ENCODE peak calls at places on chromosomes 2 and 18, in eight cellular contexts. S is upper lobe of left lung, V is HepG2, R is GM23338, X is Panc1, M is HCT116, N is GM12878, Q is K562. L is an unnamed sample.
A peak's percentile ranks its signal among the peaks of the same experiment; 100 is the strongest.

GRCh38 chr2:75523313-75524275 is 37.1 kb downstream of the EVA1A start:
- ATAC-seq in R (no peak), V (peak; percentile 78), X (no peak), Q (no peak), M (peak; percentile 90), N (peak; percentile 94), S (no peak), L (no peak)

GRCh38 chr2:160208662-160209229 is 8.7 kb upstream of the ITGB6 start:
- ATAC-seq in S (no peak), R (peak; percentile 16), X (no peak), V (no peak), M (no peak), Q (no peak), N (no peak), L (no peak)

GRCh38 chr18:12334280-12335262 is 26.5 kb downstream of the TUBB6 start:
- ATAC-seq in V (no peak), Q (peak; percentile 30), M (no peak), S (no peak), X (no peak), R (peak; percentile 28), N (no peak), L (no peak)

GRCh38 chr2:191036365-191036764 is 22.4 kb upstream of the STAT1 start:
- ATAC-seq in N (no peak), V (no peak), R (no peak), Q (no peak), M (no peak), X (no peak), S (peak; percentile 46), L (no peak)

GRCh38 chr18:7616661-7617060 is 49.5 kb downstream of the PTPRM start:
- ATAC-seq in R (no peak), N (no peak), M (no peak), S (no peak), X (no peak), V (peak; percentile 46), Q (no peak), L (no peak)

GRCh38 chr18:10062292-10062940 is 148.6 kb downstream of the VAPA start:
- ATAC-seq in S (no peak), X (no peak), V (no peak), R (no peak), Q (no peak), M (no peak), N (no peak), L (peak; percentile 26)

GRCh38 chr2:207481924-207482323 is 47.8 kb upstream of the CREB1 start:
- ATAC-seq in X (peak; percentile 51), M (no peak), R (no peak), Q (peak; percentile 89), S (no peak), N (no peak), V (no peak), L (peak; percentile 50)

GRCh38 chr2:232204457-232204931 is 174.1 kb upstream of the ALPP start:
- ATAC-seq in S (no peak), M (no peak), R (peak; percentile 82), V (peak; percentile 86), N (no peak), Q (no peak), X (no peak), L (peak; percentile 74)

GRCh38 chr2:58341047-58341446 is 99.9 kb upstream of the FANCL start:
- ATAC-seq in R (peak; percentile 85), V (peak; percentile 88), Q (peak; percentile 52), S (peak; percentile 30), N (peak; percentile 68), X (no peak), M (peak; percentile 74), L (no peak)

GRCh38 chr18:8890957-8891464 is 185.7 kb downstream of the MTCL1 start:
- ATAC-seq in X (peak; percentile 99), V (peak; percentile 54), M (peak; percentile 99), R (peak; percentile 100), Q (peak; percentile 95), N (no peak), S (peak; percentile 70), L (peak; percentile 57)

GRCh38 chr2:66457545-66457944 is 22.6 kb downstream of the MEIS1 start:
- ATAC-seq in N (no peak), M (no peak), Q (no peak), S (no peak), X (no peak), V (no peak), R (no peak), L (no peak)

GRCh38 chr18:49380812-49381211 is 79.6 kb downstream of the DYM start:
- ATAC-seq in Q (no peak), R (peak; percentile 52), N (no peak), X (no peak), S (no peak), V (no peak), M (no peak), L (no peak)

GRCh38 chr2:165401285-165401852 is 68.1 kb upstream of the CSRNP3 start:
- ATAC-seq in N (peak; percentile 77), R (no peak), M (peak; percentile 57), X (no peak), V (peak; percentile 70), S (no peak), Q (peak; percentile 56), L (no peak)

GRCh38 chr2:6944546-6944945 is 27.3 kb downstream of the RNF144A start:
- ATAC-seq in R (no peak), V (no peak), X (no peak), S (no peak), N (no peak), Q (no peak), M (no peak), L (no peak)

GRCh38 chr2:63658176-63658968 is 69.6 kb downstream of the MDH1 start:
- ATAC-seq in N (no peak), R (no peak), Q (no peak), S (no peak), V (no peak), X (no peak), M (no peak), L (no peak)

GRCh38 chr2:159774370-159774990 is 23.5 kb downstream of the CD302 start:
- ATAC-seq in V (peak; percentile 8), Q (peak; percentile 35), M (no peak), X (peak; percentile 44), N (peak; percentile 34), S (no peak), R (peak; percentile 34), L (no peak)

GRCh38 chr2:76953733-76954347 is 568.3 kb downstream of the LRRTM4 start:
- ATAC-seq in R (peak; percentile 97), S (no peak), M (no peak), X (peak; percentile 58), N (peak; percentile 92), V (peak; percentile 98), Q (no peak), L (no peak)

GRCh38 chr2:71281950-71282349 is 49.6 kb upstream of the ZNF638 start:
- ATAC-seq in V (no peak), Q (no peak), S (no peak), X (no peak), N (no peak), R (no peak), M (no peak), L (no peak)

GRCh38 chr18:31268985-31269406 is 49.0 kb upstream of the DSG1 start:
- ATAC-seq in M (no peak), X (no peak), Q (no peak), V (no peak), S (no peak), N (peak; percentile 68), R (no peak), L (no peak)

GRCh38 chr2:172285010-172285621 is 142.3 kb upstream of the ITGA6 start:
- ATAC-seq in V (peak; percentile 61), N (no peak), X (peak; percentile 73), M (peak; percentile 28), Q (no peak), S (no peak), R (peak; percentile 90), L (peak; percentile 61)
- H3K27me3 ChIP-seq in V (peaks cover 9% of the 10 kb centered on the region), N (no peaks in the 10 kb centered on the region), X (no peaks in the 10 kb centered on the region), M (no peaks in the 10 kb centered on the region), Q (peaks cover 2% of the 10 kb centered on the region), S (no peaks in the 10 kb centered on the region), R (no peaks in the 10 kb centered on the region), L (no peaks in the 10 kb centered on the region)

DNA sequence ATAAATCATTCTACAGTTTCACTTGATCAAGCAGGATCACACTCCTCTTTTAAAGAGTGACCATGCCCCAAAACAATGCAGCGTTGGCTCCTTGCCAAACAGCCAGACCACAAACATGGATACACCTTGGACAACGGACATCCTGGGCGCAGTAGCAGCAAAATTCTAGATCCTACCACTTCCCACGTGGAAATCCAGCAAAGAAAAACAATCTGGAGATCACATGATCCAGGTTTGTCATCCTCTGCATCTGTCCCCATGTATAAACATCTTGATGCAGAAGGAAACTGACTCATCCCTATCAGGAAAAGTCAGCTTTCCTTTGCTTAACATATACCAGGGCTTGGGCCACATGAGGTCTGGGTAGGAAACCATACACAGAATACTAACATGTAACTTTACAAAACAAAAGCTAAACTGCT is 53.1 kb downstream of the ZNF521 start:
- ATAC-seq in R (no peak), Q (peak; percentile 55), S (peak; percentile 51), V (no peak), M (no peak), X (no peak), N (no peak), L (peak; percentile 82)
- TF ChIP-seq POLR2AphosphoS5 in R (no peak), Q (peak; percentile 31), S (peak; percentile 93), V (no peak), M (no peak), X (no peak), N (no peak), L (peak; percentile 59)

GRCh38 chr2:5696351-5696740 is 4.2 kb downstream of the SOX11 start:
- ATAC-seq in R (peak; percentile 17), S (no peak), Q (no peak), M (no peak), V (peak; percentile 32), N (peak; percentile 17), X (no peak), L (no peak)

GRCh38 chr2:5695641-5696350 is 3.6 kb downstream of the SOX11 start:
- ATAC-seq in N (no peak), R (peak; percentile 8), X (no peak), Q (no peak), M (no peak), V (peak; percentile 43), S (no peak), L (no peak)

GRCh38 chr2:5696741-5697521 is 4.7 kb downstream of the SOX11 start:
- ATAC-seq in Q (no peak), X (no peak), V (no peak), M (no peak), N (peak; percentile 14), R (peak; percentile 34), S (no peak), L (no peak)

GRCh38 chr2:5698171-5698570 is 6.0 kb downstream of the SOX11 start:
- ATAC-seq in R (no peak), X (no peak), N (no peak), S (no peak), V (no peak), Q (no peak), M (no peak), L (no peak)

DNA sequence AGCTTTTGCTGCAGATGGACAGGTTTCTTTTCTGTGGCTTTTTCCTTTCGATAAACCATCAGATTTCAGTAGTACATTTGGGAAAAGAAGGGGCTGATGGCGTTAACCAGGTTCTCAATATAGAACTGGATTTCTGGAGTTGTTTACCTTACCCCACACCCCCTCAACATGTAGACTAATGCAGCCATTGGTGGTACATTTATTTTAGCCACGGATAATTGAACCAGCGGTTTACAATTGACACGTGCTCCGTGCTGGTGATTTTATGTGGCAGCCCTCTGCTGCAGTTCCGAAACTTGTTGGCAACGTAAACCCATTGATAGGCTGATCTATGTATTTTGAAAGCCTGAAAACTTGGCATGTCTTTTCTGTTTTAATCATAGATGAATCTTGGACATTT is 5.4 kb downstream of the SOX11 start:
- ATAC-seq in V (no peak), X (no peak), M (no peak), R (no peak), N (no peak), Q (no peak), S (no peak), L (no peak)
- H3K27me3 ChIP-seq in V (peaks cover 14% of the 10 kb centered on the region), X (no peaks in the 10 kb centered on the region), M (no peaks in the 10 kb centered on the region), R (peaks cover 22% of the 10 kb centered on the region), N (peaks cover 9% of the 10 kb centered on the region), Q (no peaks in the 10 kb centered on the region), S (peaks cover 33% of the 10 kb centered on the region), L (peaks cover 97% of the 10 kb centered on the region)

GRCh38 chr2:9790702-9791225 is 52.5 kb upstream of the TAF1B start:
- ATAC-seq in R (no peak), M (no peak), S (no peak), V (no peak), Q (no peak), X (no peak), N (no peak), L (no peak)
- TF ChIP-seq POLR2AphosphoS5 in R (no peak), M (no peak), S (no peak), V (no peak), Q (no peak), X (no peak), N (no peak), L (no peak)

L was measured in gastroesophageal sphincter.